ENCODE peak calls at places on chromosomes 12 and 14, in four cellular contexts. J, B, K and W are unnamed samples.
A peak's percentile ranks its signal among the peaks of the same experiment; 100 is the strongest.

GRCh38 chr14:76434220-76434619 is 58.3 kb downstream of the ESRRB start:
- DNase-seq in J (no peak), B (no peak), K (no peak), W (no peak)

GRCh38 chr14:51304428-51304827 is 64.4 kb downstream of the TMX1 start:
- DNase-seq in J (no peak), B (no peak), K (no peak), W (no peak)

GRCh38 chr12:85825751-85826150 is 10.5 kb downstream of the RASSF9 start:
- DNase-seq in J (no peak), B (no peak), K (no peak), W (no peak)

GRCh38 chr12:70920251-70920851 is at the start of gene PTPRR:
- DNase-seq in J (no peak), B (no peak), K (no peak), W (no peak)

GRCh38 chr12:50986961-50987737 is 34.8 kb downstream of the HIGD1C start:
- DNase-seq in J (no peak), B (peak; percentile 73), K (no peak), W (peak; percentile 81)

GRCh38 chr12:86772688-86773087 is 516.5 kb upstream of the MGAT4C start:
- DNase-seq in J (no peak), B (peak; percentile 3), K (no peak), W (no peak)

GRCh38 chr14:105207460-105207901 is 26.4 kb upstream of the NUDT14 start:
- DNase-seq in J (no peak), B (no peak), K (no peak), W (no peak)

GRCh38 chr14:76101384-76101783 is 50.3 kb upstream of the GPATCH2L start:
- DNase-seq in J (no peak), B (no peak), K (no peak), W (no peak)

GRCh38 chr12:65497645-65498044 is 219.2 kb downstream of the MSRB3 start:
- DNase-seq in J (no peak), B (no peak), K (no peak), W (no peak)